ENCODE peak calls at places on chromosomes 5 and 9, in ten cellular contexts. I, Z, Y, E, N, J, H, K, M and B are unnamed samples.
A peak's percentile ranks its signal among the peaks of the same experiment; 100 is the strongest.

GRCh38 chr5:106875591-106876297 is 795.0 kb downstream of the EFNA5 start:
- DNase-seq in I (no peak), Z (no peak), Y (no peak), E (no peak), N (peak; percentile 28), J (peak; percentile 66), H (peak; percentile 57), K (no peak), M (peak; percentile 52), B (no peak)

GRCh38 chr5:52148679-52149078 is 639.0 kb upstream of the ITGA1 start:
- DNase-seq in I (no peak), Z (no peak), Y (no peak), E (no peak), N (no peak), J (no peak), H (no peak), K (no peak), M (no peak), B (no peak)

GRCh38 chr5:149434162-149435014 is 55.3 kb upstream of the IL17B start:
- DNase-seq in I (peak; percentile 78), Z (peak; percentile 34), Y (peak; percentile 21), E (no peak), N (peak; percentile 74), J (peak; percentile 52), H (peak; percentile 77), K (peak; percentile 67), M (peak; percentile 74), B (peak; percentile 45)

GRCh38 chr9:118882674-118883073 is 486.6 kb downstream of the BRINP1 start:
- DNase-seq in I (no peak), Z (no peak), Y (no peak), E (no peak), N (no peak), J (no peak), H (no peak), K (no peak), M (no peak), B (no peak)

GRCh38 chr5:18553269-18553668 is 919.0 kb downstream of the TAF11L14 start:
- DNase-seq in I (no peak), Z (no peak), Y (no peak), E (no peak), N (no peak), J (no peak), H (peak; percentile 9), K (no peak), M (no peak), B (no peak)

GRCh38 chr9:27429436-27429835 is 94.7 kb upstream of the IFNK start:
- DNase-seq in I (no peak), Z (no peak), Y (no peak), E (no peak), N (no peak), J (no peak), H (no peak), K (peak; percentile 51), M (no peak), B (no peak)

GRCh38 chr5:163383754-163384153 is 53.6 kb upstream of the CCNG1 start:
- DNase-seq in I (no peak), Z (no peak), Y (no peak), E (no peak), N (no peak), J (no peak), H (no peak), K (no peak), M (no peak), B (no peak)

GRCh38 chr9:134211811-134212460 is 47.6 kb upstream of the RNU6ATAC start:
- DNase-seq in I (no peak), Z (no peak), Y (no peak), E (peak; percentile 41), N (no peak), J (no peak), H (no peak), K (no peak), M (no peak), B (no peak)

DNA sequence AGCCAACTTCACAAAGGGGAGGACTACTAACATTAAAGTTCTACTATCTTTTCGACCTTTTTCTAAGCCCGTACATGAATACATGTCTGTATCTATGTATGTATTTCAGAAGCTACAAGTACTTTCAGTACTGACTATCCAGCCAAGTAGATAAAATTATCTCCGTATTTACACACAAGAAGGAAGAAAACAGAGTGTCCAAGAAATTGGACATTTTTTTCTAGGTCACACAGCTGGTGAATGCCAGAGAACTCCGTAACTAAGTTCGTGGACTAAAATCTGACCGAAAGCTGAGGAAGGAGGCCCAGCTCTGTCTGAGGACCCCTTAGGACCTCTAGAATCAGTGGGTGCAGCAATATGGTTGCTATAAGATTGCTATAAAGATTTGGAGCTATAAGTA is 83.4 kb downstream of the MAMDC2 start:
- DNase-seq in I (no peak), Z (no peak), Y (no peak), E (no peak), N (no peak), J (no peak), H (no peak), K (no peak), M (no peak), B (no peak)
- TF ChIP-seq CTCF in I (no peak), Z (no peak), Y (no peak), E (no peak), N (no peak), J (no peak), H (no peak), K (no peak), M (no peak), B (no peak)

GRCh38 chr9:130894546-130894945 is 2.1 kb downstream of the QRFP start:
- DNase-seq in I (no peak), Z (no peak), Y (no peak), E (no peak), N (no peak), J (no peak), H (no peak), K (no peak), M (no peak), B (no peak)

GRCh38 chr9:130895038-130895437 is 1.6 kb downstream of the QRFP start:
- DNase-seq in I (no peak), Z (no peak), Y (no peak), E (no peak), N (no peak), J (no peak), H (no peak), K (no peak), M (no peak), B (no peak)

GRCh38 chr9:130892503-130893249 is 3.9 kb downstream of the QRFP start:
- DNase-seq in I (no peak), Z (no peak), Y (no peak), E (no peak), N (no peak), J (no peak), H (no peak), K (no peak), M (no peak), B (no peak)

GRCh38 chr9:130891699-130892502 is 4.7 kb downstream of the QRFP start:
- DNase-seq in I (no peak), Z (no peak), Y (no peak), E (no peak), N (no peak), J (no peak), H (no peak), K (no peak), M (no peak), B (no peak)

DNA sequence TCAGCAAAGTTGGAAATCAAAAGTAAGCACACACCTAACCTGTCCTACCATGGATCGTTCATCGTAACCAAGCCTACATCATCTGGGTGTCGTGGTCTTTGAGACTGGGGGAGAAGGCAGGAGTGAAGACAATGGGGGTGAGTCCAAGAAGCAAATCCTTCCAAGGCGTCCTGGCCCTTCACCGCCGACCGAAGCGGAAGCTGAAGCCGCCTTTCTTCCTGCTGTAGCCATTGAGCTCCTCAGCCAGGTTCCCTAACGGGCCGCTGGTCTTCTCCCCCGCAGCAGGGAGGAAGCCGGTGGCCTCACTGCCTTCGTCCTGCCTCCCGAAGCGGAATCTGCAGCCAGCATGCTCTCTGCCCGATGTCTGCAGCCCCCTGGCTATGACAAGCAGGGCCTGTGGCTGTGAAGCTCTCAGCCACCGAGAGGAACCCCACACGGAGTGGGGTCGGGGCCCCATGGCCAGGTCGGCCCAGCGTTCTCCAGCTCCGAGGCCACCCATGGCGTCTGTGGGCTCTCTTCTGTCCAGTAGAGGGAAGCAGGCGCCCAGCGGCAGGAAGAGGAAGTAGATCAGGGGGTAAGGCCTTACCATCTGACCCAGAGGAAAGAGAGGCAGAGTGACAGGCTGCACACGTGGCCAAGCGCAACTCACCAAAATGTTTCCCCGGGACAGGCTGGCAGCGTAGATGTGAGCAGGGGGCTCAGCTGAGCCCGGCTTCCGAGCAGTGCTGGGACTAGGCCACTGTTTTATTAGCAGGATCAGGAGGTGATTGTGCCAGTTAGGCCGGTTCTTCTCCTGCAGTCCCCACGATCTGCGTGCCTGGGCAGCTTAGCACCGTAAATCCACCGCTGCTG is 3.1 kb downstream of the QRFP start:
- DNase-seq in I (no peak), Z (no peak), Y (no peak), E (peak; percentile 73), N (no peak), J (no peak), H (no peak), K (peak; percentile 48), M (peak; percentile 41), B (no peak)
- TF ChIP-seq CTCF in I (peak; percentile 72), Z (no peak), Y (no peak), E (no peak), N (peak; percentile 26), J (no peak), H (no peak), K (peak; percentile 31), M (no peak), B (peak; percentile 17)

GRCh38 chr9:129077236-129077635 is 3.7 kb upstream of the DOLPP1 start:
- DNase-seq in I (no peak), Z (no peak), Y (no peak), E (no peak), N (no peak), J (no peak), H (no peak), K (peak; percentile 70), M (no peak), B (no peak)

GRCh38 chr9:129080608-129081387 is at the start of gene DOLPP1:
- DNase-seq in I (peak; percentile 99), Z (peak; percentile 99), Y (peak; percentile 97), E (peak; percentile 100), N (peak; percentile 100), J (peak; percentile 100), H (peak; percentile 97), K (peak; percentile 99), M (peak; percentile 98), B (peak; percentile 99)

GRCh38 chr9:129080312-129080607 is 651 bp upstream of the DOLPP1 start:
- DNase-seq in I (no peak), Z (no peak), Y (no peak), E (no peak), N (no peak), J (no peak), H (no peak), K (no peak), M (no peak), B (no peak)

GRCh38 chr9:129079829-129080228 is 1.1 kb upstream of the DOLPP1 start:
- DNase-seq in I (no peak), Z (no peak), Y (no peak), E (no peak), N (no peak), J (no peak), H (no peak), K (no peak), M (no peak), B (no peak)

DNA sequence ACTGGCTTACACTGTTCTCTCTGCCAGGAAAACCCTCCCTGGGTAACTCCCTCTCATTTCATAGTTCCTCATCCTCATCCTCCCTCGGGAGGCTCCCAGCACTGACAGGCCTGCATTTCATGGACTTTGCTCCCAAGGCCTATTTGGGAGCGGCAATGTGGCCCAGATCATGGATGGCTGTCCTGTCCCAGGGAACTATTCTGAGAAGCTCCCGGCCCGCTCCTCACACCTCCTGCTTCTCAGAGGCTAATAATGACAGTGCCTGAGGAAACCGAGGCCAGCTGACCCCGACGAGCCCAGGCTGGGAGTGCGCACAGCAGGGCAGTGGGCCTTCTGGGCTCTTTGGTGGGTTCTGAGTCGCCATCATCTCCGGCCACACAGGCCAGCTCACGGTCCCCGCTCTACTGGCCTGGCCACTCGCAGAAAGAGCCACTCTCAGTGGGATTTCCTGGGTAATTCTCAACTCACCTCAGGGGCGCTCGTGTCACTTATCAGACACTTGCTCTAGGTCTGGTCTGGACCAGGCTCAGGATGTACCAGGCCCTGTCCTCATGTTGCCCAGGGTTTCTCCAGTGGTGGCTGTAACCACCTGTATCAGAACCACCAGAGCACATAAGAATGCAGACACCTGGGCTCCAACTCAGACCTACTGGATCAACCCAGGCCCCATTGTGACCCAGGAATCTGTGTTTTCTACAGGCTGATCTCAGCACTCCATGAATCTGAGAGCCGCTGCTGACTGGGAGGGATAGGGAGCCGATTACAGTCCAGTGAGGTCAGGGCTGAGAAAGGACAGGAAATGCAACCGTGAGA is 2.0 kb upstream of the DOLPP1 start:
- DNase-seq in I (no peak), Z (no peak), Y (no peak), E (no peak), N (no peak), J (no peak), H (no peak), K (peak; percentile 78), M (no peak), B (no peak)
- TF ChIP-seq CTCF in I (no peak), Z (no peak), Y (no peak), E (no peak), N (no peak), J (no peak), H (no peak), K (no peak), M (no peak), B (no peak)

GRCh38 chr5:87074934-87075541 is 192.6 kb upstream of the RASA1 start:
- DNase-seq in I (no peak), Z (no peak), Y (no peak), E (no peak), N (peak; percentile 44), J (peak; percentile 90), H (peak; percentile 86), K (peak; percentile 40), M (no peak), B (no peak)

GRCh38 chr5:87074072-87074471 is 193.6 kb upstream of the RASA1 start:
- DNase-seq in I (no peak), Z (no peak), Y (no peak), E (no peak), N (no peak), J (no peak), H (no peak), K (no peak), M (no peak), B (no peak)

GRCh38 chr5:87069311-87069710 is 198.4 kb upstream of the RASA1 start:
- DNase-seq in I (no peak), Z (no peak), Y (no peak), E (no peak), N (no peak), J (no peak), H (no peak), K (no peak), M (no peak), B (no peak)

DNA sequence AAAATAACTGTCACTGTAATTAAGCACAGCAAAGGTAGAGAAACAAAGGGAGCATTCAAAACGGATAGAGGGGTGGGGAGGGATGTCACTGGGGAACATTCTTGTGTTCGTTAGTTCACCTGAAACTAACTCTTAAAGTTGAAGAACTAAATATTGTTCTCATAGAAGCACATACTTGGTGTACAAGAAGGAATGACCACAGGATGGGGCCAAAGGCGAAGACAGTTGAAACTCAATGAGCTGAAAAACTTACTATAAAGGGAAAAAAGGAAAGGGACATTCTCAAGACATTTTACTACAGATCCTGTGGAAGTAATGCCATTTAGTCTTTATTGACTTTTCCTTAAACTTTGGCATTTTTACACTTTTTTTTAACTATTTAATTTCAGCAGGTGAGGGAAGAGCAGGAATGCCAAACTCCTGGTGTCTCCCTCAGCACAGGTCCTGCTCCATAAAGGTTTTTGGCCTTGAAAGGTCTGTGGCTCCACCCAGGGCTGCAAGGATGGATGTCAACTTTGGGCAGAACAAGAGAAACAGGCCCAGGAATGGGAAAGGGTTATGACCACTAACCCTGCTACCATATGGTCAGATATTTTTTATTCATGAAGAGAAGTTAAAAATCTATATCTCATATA is 197.6 kb upstream of the RASA1 start:
- DNase-seq in I (peak; percentile 64), Z (no peak), Y (no peak), E (no peak), N (peak; percentile 32), J (peak; percentile 66), H (peak; percentile 74), K (peak; percentile 49), M (peak; percentile 18), B (no peak)
- TF ChIP-seq CTCF in I (peak; percentile 69), Z (no peak), Y (no peak), E (peak; percentile 28), N (peak; percentile 43), J (peak; percentile 31), H (peak; percentile 58), K (peak; percentile 32), M (no peak), B (peak; percentile 31)